ENCODE peak calls at places on chromosomes 3 and 15, in eight cellular contexts. U, H, J, D, W, G, N and P are unnamed samples.
A peak's percentile ranks its signal among the peaks of the same experiment; 100 is the strongest.

GRCh38 chr15:33963831-33964664 is 4.2 kb upstream of the CHRM5 start:
- DNase-seq in U (peak; percentile 14), H (peak; percentile 66), J (peak; percentile 50), D (no peak), W (no peak), G (no peak), N (peak; percentile 37), P (no peak)

GRCh38 chr3:16363636-16364035 is 98.6 kb downstream of the OXNAD1 start:
- DNase-seq in U (no peak), H (no peak), J (no peak), D (no peak), W (no peak), G (no peak), N (no peak), P (no peak)

GRCh38 chr15:56215769-56216168 is 27.9 kb downstream of the RFX7 start:
- DNase-seq in U (no peak), H (peak; percentile 70), J (no peak), D (no peak), W (no peak), G (no peak), N (peak; percentile 88), P (no peak)

GRCh38 chr3:16357191-16357590 is 92.2 kb downstream of the OXNAD1 start:
- DNase-seq in U (no peak), H (peak; percentile 8), J (no peak), D (no peak), W (no peak), G (no peak), N (peak; percentile 18), P (no peak)

GRCh38 chr3:54756330-54756731 is 171.5 kb downstream of the LRTM1 start:
- DNase-seq in U (no peak), H (peak; percentile 44), J (no peak), D (no peak), W (no peak), G (no peak), N (peak; percentile 94), P (no peak)

GRCh38 chr3:108486910-108487309 is 23.5 kb downstream of the MYH15 start:
- DNase-seq in U (peak; percentile 61), H (peak; percentile 59), J (no peak), D (no peak), W (no peak), G (no peak), N (peak; percentile 71), P (no peak)

GRCh38 chr15:50786871-50787270 is 21.4 kb upstream of the SPPL2A start:
- DNase-seq in U (peak; percentile 30), H (no peak), J (no peak), D (no peak), W (no peak), G (no peak), N (no peak), P (no peak)

GRCh38 chr15:75718326-75718725 is 5.7 kb upstream of the CSPG4 start:
- DNase-seq in U (peak; percentile 36), H (peak; percentile 68), J (no peak), D (no peak), W (no peak), G (peak; percentile 51), N (peak; percentile 76), P (no peak)

GRCh38 chr3:161175506-161175905 is 45.6 kb upstream of the NMD3 start:
- DNase-seq in U (no peak), H (no peak), J (no peak), D (no peak), W (no peak), G (no peak), N (no peak), P (no peak)

GRCh38 chr3:58124387-58124786 is 86.4 kb downstream of the DNASE1L3 start:
- DNase-seq in U (no peak), H (no peak), J (no peak), D (no peak), W (no peak), G (no peak), N (no peak), P (no peak)

GRCh38 chr3:108180214-108180613 is 42.0 kb downstream of the IFT57 start:
- DNase-seq in U (peak; percentile 87), H (peak; percentile 8), J (no peak), D (no peak), W (no peak), G (no peak), N (peak; percentile 79), P (no peak)

GRCh38 chr3:172694526-172694925 is 16.3 kb downstream of the NCEH1 start:
- DNase-seq in U (no peak), H (no peak), J (no peak), D (no peak), W (no peak), G (no peak), N (no peak), P (no peak)

GRCh38 chr3:102114264-102114979 is 265.1 kb downstream of the NFKBIZ start:
- DNase-seq in U (no peak), H (peak; percentile 43), J (peak; percentile 96), D (no peak), W (no peak), G (no peak), N (no peak), P (no peak)

GRCh38 chr3:184345678-184346144 is 8.3 kb downstream of the FAM131A start:
- DNase-seq in U (peak; percentile 72), H (peak; percentile 61), J (peak; percentile 25), D (peak; percentile 83), W (peak; percentile 76), G (peak; percentile 86), N (peak; percentile 50), P (peak; percentile 96)

GRCh38 chr3:61780455-61781239 is 219.3 kb downstream of the PTPRG start:
- DNase-seq in U (no peak), H (no peak), J (no peak), D (no peak), W (no peak), G (no peak), N (no peak), P (no peak)

GRCh38 chr3:171384101-171384891 is 75.9 kb downstream of the TNIK start:
- DNase-seq in U (no peak), H (no peak), J (no peak), D (no peak), W (no peak), G (no peak), N (peak; percentile 75), P (no peak)

DNA sequence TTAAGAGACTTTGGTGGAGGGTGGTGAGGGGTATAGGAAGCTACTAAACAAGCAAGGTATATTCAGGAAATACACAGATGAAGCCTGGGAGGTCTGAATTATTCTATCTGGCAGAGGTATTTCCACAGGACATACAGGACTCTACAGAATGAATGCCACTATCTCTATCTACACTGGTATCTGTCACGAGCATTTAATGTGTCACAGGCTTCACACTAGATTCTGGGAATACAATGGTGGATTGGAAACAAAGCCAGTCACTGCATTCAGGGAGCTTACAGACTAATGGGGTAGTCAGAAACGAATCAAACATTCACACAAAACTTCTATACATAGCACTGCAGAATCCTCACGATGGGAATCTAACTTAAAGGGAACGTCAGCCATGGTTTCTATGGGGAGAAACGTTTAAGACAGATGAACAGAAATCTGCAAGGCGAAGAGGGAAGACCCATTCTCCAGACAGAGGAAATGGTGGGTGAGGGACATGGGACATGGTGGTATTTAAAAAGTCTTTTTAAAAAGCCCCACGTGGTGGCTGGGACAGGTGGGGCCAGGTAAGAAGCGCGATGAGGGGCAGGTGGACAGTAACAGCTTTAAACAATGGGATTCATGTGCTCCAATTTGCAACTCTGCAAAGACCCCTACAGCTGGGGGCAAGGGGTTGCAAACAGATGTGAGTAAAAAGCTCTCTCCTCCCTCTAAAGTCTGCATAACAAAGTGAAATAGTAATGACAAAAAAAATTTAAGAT is 16.5 kb downstream of the LRIG1 start:
- DNase-seq in U (no peak), H (no peak), J (no peak), D (no peak), W (no peak), G (no peak), N (no peak), P (no peak)
- H3K4me1 ChIP-seq in U (no peaks in the 10 kb centered on the region), H (peaks cover 54% of the 10 kb centered on the region), J (peaks cover 91% of the 10 kb centered on the region), D (peaks cover 59% of the 10 kb centered on the region), W (peaks cover 78% of the 10 kb centered on the region), G (peaks cover 75% of the 10 kb centered on the region), N (peaks cover 40% of the 10 kb centered on the region), P (peaks cover 42% of the 10 kb centered on the region)

DNA sequence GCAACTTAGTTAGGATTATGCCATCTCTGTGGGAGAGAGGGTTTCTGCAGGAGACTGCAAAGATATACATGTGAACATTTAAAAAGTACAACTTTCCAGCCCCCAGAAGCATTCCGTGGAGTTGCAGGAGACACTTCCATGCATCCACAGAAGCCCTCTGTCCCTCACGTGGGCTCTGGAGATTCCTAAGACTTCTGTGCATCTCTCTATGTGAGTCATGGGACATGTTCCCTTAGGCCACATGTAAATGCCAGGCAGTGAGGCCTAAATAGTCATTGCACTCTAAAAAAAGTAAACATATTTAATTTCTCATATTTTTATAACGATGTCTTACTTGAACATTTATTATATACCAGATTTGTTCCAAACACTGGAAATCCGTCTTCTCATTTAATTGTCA is 126.5 kb upstream of the ROPN1 start:
- DNase-seq in U (peak; percentile 11), H (no peak), J (no peak), D (no peak), W (no peak), G (no peak), N (peak; percentile 47), P (no peak)
- H3K4me1 ChIP-seq in U (no peaks in the 10 kb centered on the region), H (peaks cover 3% of the 10 kb centered on the region), J (no peaks in the 10 kb centered on the region), D (no peaks in the 10 kb centered on the region), W (peaks cover 32% of the 10 kb centered on the region), G (no peaks in the 10 kb centered on the region), N (peaks cover 19% of the 10 kb centered on the region), P (peaks cover 8% of the 10 kb centered on the region)

DNA sequence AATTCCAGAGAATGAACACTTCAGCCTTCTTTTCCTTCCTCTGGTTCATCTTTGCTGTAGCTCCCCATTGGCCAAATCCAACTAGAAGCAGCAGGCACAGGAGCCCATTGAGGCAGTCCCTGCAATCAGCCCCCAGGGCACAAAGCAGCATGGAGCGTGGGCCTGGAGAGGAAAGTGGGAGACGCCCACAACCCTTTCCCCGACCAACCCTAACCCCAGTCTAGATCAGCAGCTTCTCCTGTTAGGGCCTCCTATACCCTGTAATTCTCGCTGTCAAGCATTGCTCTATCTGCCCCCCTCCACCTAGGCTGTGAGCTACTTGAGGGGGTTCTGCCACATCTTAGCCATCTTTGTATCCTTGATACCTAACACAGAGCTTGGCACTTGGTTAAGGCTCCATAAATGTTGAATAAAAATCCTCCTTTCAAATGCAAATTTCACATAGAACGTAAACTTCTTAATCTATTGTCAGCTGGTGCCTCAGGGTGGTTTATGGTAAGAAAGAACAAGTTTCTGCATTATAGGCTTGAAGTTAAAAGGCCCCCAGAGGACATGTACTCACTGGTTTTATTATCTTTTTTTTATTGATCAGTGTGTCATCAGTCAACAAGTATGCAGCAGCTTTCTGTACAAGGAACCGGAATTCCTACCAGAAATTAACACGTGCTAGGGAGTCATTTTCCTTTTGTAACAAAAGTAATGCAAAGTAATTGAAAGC is 97.9 kb upstream of the PFN2 start:
- DNase-seq in U (no peak), H (no peak), J (no peak), D (no peak), W (no peak), G (no peak), N (no peak), P (no peak)
- H3K4me1 ChIP-seq in U (peaks cover 6% of the 10 kb centered on the region), H (peaks cover 6% of the 10 kb centered on the region), J (no peaks in the 10 kb centered on the region), D (no peaks in the 10 kb centered on the region), W (no peaks in the 10 kb centered on the region), G (no peaks in the 10 kb centered on the region), N (peaks cover 4% of the 10 kb centered on the region), P (no peaks in the 10 kb centered on the region)

GRCh38 chr15:98668566-98669308 is 20.4 kb downstream of the IGF1R start:
- DNase-seq in U (peak; percentile 93), H (no peak), J (peak; percentile 79), D (no peak), W (no peak), G (no peak), N (peak; percentile 80), P (no peak)
- H3K4me1 ChIP-seq in U (peaks cover 57% of the 10 kb centered on the region), H (peaks cover 56% of the 10 kb centered on the region), J (peaks cover 14% of the 10 kb centered on the region), D (no peaks in the 10 kb centered on the region), W (peaks cover 49% of the 10 kb centered on the region), G (peaks cover 11% of the 10 kb centered on the region), N (peaks cover 46% of the 10 kb centered on the region), P (peaks cover 81% of the 10 kb centered on the region)